ENCODE peak calls at places on chromosomes 4 and X, in four cellular contexts. X is heart left ventricle; O is CD8-positive, alpha-beta T cell; W is K562. I is an unnamed sample.

GRCh38 chr4:108170729-108171540 is 2.2 kb upstream of the LEF1 start:
- DNase-seq in O (no peak), X (no peak), W (peak; percentile 16), I (no peak)

GRCh38 chr4:111631157-111631999 is 513.9 kb upstream of the FAM241A start:
- DNase-seq in X (no peak), O (no peak), W (no peak), I (no peak)

GRCh38 chr4:3679851-3680311 is 86.3 kb upstream of the ADRA2C start:
- DNase-seq in W (no peak), O (no peak), X (no peak), I (peak; percentile 25)

GRCh38 chr4:70559216-70559830 is 32.7 kb upstream of the AMBN start:
- DNase-seq in O (peak; percentile 8), W (peak; percentile 45), X (no peak), I (peak; percentile 27)

GRCh38 chr4:6472008-6472386 is 417 bp downstream of the PPP2R2C start:
- DNase-seq in W (no peak), O (no peak), X (no peak), I (no peak)

GRCh38 chrX:12579311-12579710 is 211.9 kb upstream of the PRPS2 start:
- DNase-seq in X (no peak), O (no peak), W (no peak), I (no peak)

GRCh38 chr4:146442801-146443200 is 78.9 kb downstream of the SLC10A7 start:
- DNase-seq in W (no peak), X (no peak), O (no peak), I (no peak)

GRCh38 chr4:4651811-4652609 is 110.2 kb upstream of the STX18 start:
- DNase-seq in O (no peak), X (no peak), W (peak; percentile 28), I (no peak)

GRCh38 chrX:136625246-136625645 is 22.7 kb upstream of the CD40LG start:
- DNase-seq in X (no peak), O (no peak), W (no peak), I (no peak)

GRCh38 chr4:91963489-91963888 is 340.3 kb upstream of the GRID2 start:
- DNase-seq in W (no peak), O (no peak), X (no peak), I (no peak)

GRCh38 chr4:72604324-72604723 is 35.3 kb upstream of the ADAMTS3 start:
- DNase-seq in W (no peak), X (no peak), O (no peak), I (peak; percentile 3)

GRCh38 chr4:179110356-179110755 is 1668.1 kb upstream of the AGA start:
- DNase-seq in O (no peak), W (no peak), X (no peak), I (no peak)

GRCh38 chrX:65677954-65678469 is 10.6 kb downstream of the MSN start:
- DNase-seq in O (no peak), W (no peak), X (peak; percentile 53), I (no peak)

GRCh38 chrX:40867352-40867751 is 132.0 kb upstream of the MED14 start:
- DNase-seq in O (no peak), X (no peak), W (no peak), I (peak; percentile 42)

DNA sequence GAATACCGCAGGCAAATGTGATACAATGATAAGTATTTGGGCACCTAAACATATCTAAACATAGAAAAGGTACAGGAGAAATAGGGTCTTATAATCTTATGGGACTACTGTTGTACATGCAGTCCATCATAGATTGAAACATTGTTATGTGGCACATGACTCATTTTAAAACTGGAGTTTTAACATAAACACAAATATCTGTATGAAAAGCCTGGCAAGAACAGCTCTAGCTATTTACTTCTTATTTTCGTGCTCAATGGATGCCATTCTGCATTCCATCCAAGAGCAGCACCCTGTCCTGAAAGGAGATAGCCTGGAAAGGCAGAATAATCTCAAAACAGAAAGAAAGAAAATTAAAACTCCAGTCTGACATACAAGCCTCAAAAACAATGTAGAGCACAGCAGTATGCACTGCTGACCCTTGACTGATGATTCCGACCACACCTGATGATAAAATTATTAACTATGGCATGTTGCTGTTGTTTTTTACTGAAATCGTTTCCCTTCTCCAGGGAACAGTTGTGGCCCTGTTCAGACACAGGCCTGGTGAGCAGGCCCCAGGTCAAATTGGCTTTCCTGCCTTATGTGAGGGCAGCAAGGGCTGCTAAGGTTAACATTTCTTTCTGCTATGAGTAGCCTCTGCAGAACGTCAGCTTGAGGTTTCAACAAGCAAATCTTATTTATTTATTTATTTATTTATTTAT is 152.7 kb downstream of the APBB2 start:
- DNase-seq in O (no peak), X (no peak), W (no peak), I (no peak)
- TF ChIP-seq CTCF in O (no peak), X (no peak), W (no peak), I (no peak)

GRCh38 chr4:173284463-173284862 is 49.7 kb downstream of the HMGB2 start:
- DNase-seq in O (no peak), X (no peak), W (no peak), I (no peak)

GRCh38 chr4:173277340-173277739 is 56.8 kb downstream of the HMGB2 start:
- DNase-seq in O (no peak), X (no peak), W (no peak), I (no peak)

GRCh38 chr4:173281001-173281400 is 53.2 kb downstream of the HMGB2 start:
- DNase-seq in W (no peak), O (no peak), X (no peak), I (no peak)

GRCh38 chr4:173287486-173287885 is 46.7 kb downstream of the HMGB2 start:
- DNase-seq in O (no peak), W (no peak), X (no peak), I (no peak)

DNA sequence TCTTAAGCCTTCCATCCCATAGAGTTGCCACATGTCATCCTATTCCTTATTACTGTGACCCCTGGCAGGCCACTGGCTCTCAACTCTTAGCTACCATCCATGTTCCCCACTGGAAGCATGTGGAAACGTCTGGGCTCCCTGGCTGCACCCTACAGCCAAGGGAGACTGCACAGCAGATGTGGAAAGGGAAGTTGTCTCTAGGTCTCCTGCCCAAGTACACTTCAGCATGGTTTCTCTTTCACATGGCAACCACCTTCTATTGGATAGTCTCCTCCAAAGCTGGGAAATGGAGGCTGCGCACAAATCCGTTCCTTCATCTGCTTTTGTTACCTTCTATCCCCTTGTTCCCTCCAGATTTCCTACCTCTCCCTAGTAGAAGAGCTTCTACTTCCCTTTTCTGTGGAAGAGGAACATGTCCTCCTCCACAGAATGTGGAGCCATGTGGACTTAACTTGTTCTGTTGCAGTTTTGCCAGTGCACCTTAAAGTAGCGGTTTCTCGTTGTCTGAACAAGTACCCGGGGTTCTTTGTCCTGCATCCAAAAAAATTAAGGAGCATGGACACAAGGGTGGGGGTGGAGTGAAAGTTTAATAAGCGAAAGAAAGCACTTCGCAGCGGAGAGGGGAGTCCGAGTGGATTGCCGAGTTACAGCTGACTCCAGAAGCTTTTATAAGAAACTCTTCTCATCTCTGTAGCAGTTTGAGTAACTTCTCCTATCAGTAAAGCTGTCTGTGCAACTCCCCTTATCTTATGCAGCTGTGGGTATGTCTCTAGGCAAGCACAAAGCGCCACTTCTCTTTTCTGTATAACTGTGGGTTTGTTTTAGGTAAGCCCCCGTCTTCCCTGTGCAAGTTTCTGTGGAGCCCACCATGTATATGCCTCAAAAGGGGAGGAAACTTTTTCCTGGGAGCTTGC is 52.5 kb downstream of the HMGB2 start:
- DNase-seq in O (no peak), W (no peak), X (no peak), I (no peak)
- H3K4me1 ChIP-seq in O (no peaks in the 10 kb centered on the region), W (peaks cover 17% of the 10 kb centered on the region), X (no peaks in the 10 kb centered on the region), I (no peaks in the 10 kb centered on the region)

DNA sequence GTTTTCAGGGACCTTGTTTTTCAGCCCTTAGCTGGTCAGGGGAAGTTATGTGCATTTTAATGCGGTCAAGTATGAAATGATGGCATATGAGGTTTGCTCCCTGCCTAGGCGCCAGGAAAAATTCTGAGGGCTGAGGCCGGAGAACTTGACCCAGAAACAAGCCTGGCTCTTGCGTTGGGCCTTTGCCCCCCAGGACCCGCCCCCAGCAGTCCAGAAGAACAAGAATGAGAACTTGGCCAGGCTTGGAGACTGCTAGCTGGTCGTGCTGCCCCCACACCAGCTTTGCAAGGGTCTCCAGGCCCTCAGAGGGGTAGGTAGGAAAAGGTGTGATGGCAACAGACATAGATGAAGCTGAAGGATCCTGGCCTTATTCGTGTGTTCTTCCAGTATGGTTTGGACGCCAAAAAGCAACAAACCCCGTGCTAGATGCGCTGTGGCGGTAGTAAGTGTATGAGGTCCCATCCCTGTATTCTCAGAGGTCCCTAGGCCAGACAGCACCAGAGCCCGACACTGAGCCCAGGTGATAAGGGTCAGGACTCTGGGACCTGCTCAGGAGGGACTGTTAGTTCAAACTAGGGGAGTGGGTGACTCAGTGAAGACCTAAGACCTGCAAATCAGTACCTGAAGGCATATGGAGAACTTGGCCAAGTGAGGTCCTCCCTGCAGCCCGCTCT is 10.5 kb downstream of the NKX3-2 start:
- DNase-seq in O (no peak), W (no peak), X (no peak), I (no peak)
- H3K27me3 ChIP-seq in O (peaks cover 55% of the 10 kb centered on the region), W (peaks cover 33% of the 10 kb centered on the region), X (peaks cover 99% of the 10 kb centered on the region), I (peaks cover 68% of the 10 kb centered on the region)

GRCh38 chr4:143819029-143819428 is 86.3 kb downstream of the GYPE start:
- DNase-seq in X (no peak), W (no peak), O (no peak), I (no peak)
- TF ChIP-seq CTCF in X (no peak), W (no peak), O (no peak), I (no peak)

DNA sequence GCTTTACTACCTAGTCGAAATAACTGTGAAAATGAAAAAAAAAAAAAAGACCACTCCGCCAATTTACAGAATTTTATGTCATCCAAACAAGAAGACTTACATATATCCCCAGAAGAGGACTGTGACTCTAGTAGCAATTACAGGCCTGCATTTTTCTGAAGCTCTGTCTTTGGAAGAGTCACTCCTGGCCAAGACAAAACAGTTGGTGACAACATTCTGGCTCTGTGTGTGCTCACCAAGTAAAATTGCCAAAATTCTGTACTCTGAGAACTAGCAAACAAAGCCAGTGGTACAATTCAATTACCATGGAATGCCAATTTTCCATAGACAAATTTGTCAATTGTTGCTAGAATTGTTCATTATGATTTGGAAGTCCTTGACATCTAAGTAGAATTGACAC is 311.1 kb downstream of the PDGFC start:
- DNase-seq in X (no peak), O (no peak), W (no peak), I (no peak)
- H3K4me1 ChIP-seq in X (no peaks in the 10 kb centered on the region), O (no peaks in the 10 kb centered on the region), W (no peaks in the 10 kb centered on the region), I (no peaks in the 10 kb centered on the region)

I was measured in thyroid gland.